ENCODE peak calls at places on chromosomes 4 and X, in seven cellular contexts. P is ELF-1, W is EH, H is astrocyte of the cerebellum, S is mammary epithelial cell, K is H54, N is DMS153. U is an unnamed sample.

GRCh38 chr4:87375719-87376291 is 15.2 kb downstream of the HSD17B11 start:
- DNase-seq in P (peak; percentile 29), W (peak; percentile 79), H (peak; percentile 67), S (peak; percentile 42), K (no peak), N (no peak), U (no peak)

GRCh38 chr4:7019367-7019766 is 23.8 kb upstream of the TADA2B start:
- DNase-seq in P (no peak), W (no peak), H (no peak), S (no peak), K (no peak), N (no peak), U (no peak)

GRCh38 chrX:114127411-114128025 is 456.4 kb upstream of the HTR2C start:
- DNase-seq in P (peak; percentile 61), W (no peak), H (no peak), S (no peak), K (no peak), N (no peak), U (no peak)

GRCh38 chrX:93594780-93595179 is 78.6 kb downstream of the NAP1L3 start:
- DNase-seq in P (no peak), W (no peak), H (no peak), S (no peak), K (no peak), N (no peak), U (no peak)

GRCh38 chrX:155662297-155662696 is 49.5 kb upstream of the TMLHE start:
- DNase-seq in P (peak; percentile 13), W (peak; percentile 11), H (no peak), S (no peak), K (no peak), N (no peak), U (no peak)

GRCh38 chr4:56684320-56684719 is 3.2 kb upstream of the HOPX start:
- DNase-seq in P (no peak), W (peak; percentile 35), H (no peak), S (peak; percentile 37), K (no peak), N (no peak), U (no peak)

GRCh38 chrX:18873189-18873791 is 110.6 kb downstream of the PHKA2 start:
- DNase-seq in P (no peak), W (peak; percentile 79), H (peak; percentile 66), S (peak; percentile 81), K (peak; percentile 15), N (no peak), U (no peak)

GRCh38 chr4:37767546-37767945 is 58.9 kb upstream of the PGM2 start:
- DNase-seq in P (no peak), W (peak; percentile 9), H (no peak), S (peak; percentile 72), K (no peak), N (peak; percentile 80), U (no peak)

GRCh38 chr4:78165758-78166157 is 108.6 kb downstream of the FRAS1 start:
- DNase-seq in P (no peak), W (no peak), H (no peak), S (no peak), K (no peak), N (no peak), U (no peak)

GRCh38 chr4:154999950-155000578 is 208.4 kb upstream of the NPY2R start:
- DNase-seq in P (no peak), W (no peak), H (no peak), S (no peak), K (no peak), N (no peak), U (no peak)

GRCh38 chr4:8238515-8239053 is 31.0 kb upstream of the HTRA3 start:
- DNase-seq in P (peak; percentile 71), W (no peak), H (no peak), S (no peak), K (no peak), N (no peak), U (no peak)

GRCh38 chr4:70138751-70139150 is 15.3 kb upstream of the PRR27 start:
- DNase-seq in P (no peak), W (no peak), H (no peak), S (no peak), K (no peak), N (no peak), U (no peak)

GRCh38 chrX:9730752-9731151 is 34.9 kb downstream of the GPR143 start:
- DNase-seq in P (no peak), W (no peak), H (no peak), S (peak; percentile 62), K (no peak), N (no peak), U (no peak)

GRCh38 chr4:25861422-25861926 is 1.3 kb downstream of the SEL1L3 start:
- DNase-seq in P (no peak), W (peak; percentile 58), H (no peak), S (no peak), K (no peak), N (no peak), U (no peak)

GRCh38 chr4:48138936-48139335 is 4.9 kb upstream of the TXK start:
- DNase-seq in P (no peak), W (no peak), H (no peak), S (no peak), K (no peak), N (no peak), U (peak; percentile 16)

GRCh38 chr4:107757860-107758476 is 37.9 kb upstream of the PAPSS1 start:
- DNase-seq in P (no peak), W (peak; percentile 43), H (peak; percentile 13), S (no peak), K (no peak), N (no peak), U (no peak)

GRCh38 chr4:8336412-8337075 is 67.0 kb downstream of the HTRA3 start:
- DNase-seq in P (no peak), W (peak; percentile 65), H (no peak), S (peak; percentile 95), K (peak; percentile 18), N (no peak), U (no peak)

GRCh38 chrX:13506574-13506973 is 62.8 kb upstream of the EGFL6 start:
- DNase-seq in P (peak; percentile 38), W (peak; percentile 50), H (peak; percentile 49), S (peak; percentile 18), K (peak; percentile 4), N (no peak), U (peak; percentile 15)

GRCh38 chr4:140137654-140138053 is 16.3 kb downstream of the MAML3 start:
- DNase-seq in P (peak; percentile 53), W (peak; percentile 9), H (no peak), S (peak; percentile 23), K (no peak), N (no peak), U (no peak)

GRCh38 chr4:4947721-4948120 is 71.5 kb downstream of the CYTL1 start:
- DNase-seq in P (no peak), W (no peak), H (no peak), S (no peak), K (no peak), N (no peak), U (no peak)

GRCh38 chrX:143853488-143853887 is 30.4 kb upstream of the UBE2NL start:
- DNase-seq in P (no peak), W (no peak), H (no peak), S (no peak), K (no peak), N (no peak), U (no peak)

GRCh38 chrX:95505721-95506120 is 1178.9 kb upstream of the DIAPH2 start:
- DNase-seq in P (peak; percentile 50), W (no peak), H (no peak), S (peak; percentile 0), K (no peak), N (no peak), U (no peak)

GRCh38 chr4:135838889-135839288 is 1637.3 kb upstream of the PABPC4L start:
- DNase-seq in P (peak; percentile 5), W (no peak), H (peak; percentile 66), S (no peak), K (no peak), N (peak; percentile 1), U (no peak)

GRCh38 chr4:48258845-48259397 is 10.7 kb downstream of the TEC start:
- DNase-seq in P (no peak), W (no peak), H (no peak), S (no peak), K (no peak), N (no peak), U (no peak)

GRCh38 chr4:77636902-77637301 is 31.3 kb downstream of the CXCL13 start:
- DNase-seq in P (no peak), W (peak; percentile 75), H (peak; percentile 47), S (peak; percentile 97), K (peak; percentile 4), N (peak; percentile 54), U (no peak)

GRCh38 chrX:132810964-132811712 is 147.3 kb downstream of the HS6ST2 start:
- DNase-seq in P (no peak), W (no peak), H (no peak), S (no peak), K (no peak), N (no peak), U (no peak)

GRCh38 chrX:153371256-153371655 is 29.9 kb downstream of the PNMA6E start:
- DNase-seq in P (no peak), W (peak; percentile 12), H (peak; percentile 20), S (no peak), K (no peak), N (no peak), U (no peak)

GRCh38 chr4:37737456-37737855 is 51.3 kb upstream of the RELL1 start:
- DNase-seq in P (no peak), W (peak; percentile 58), H (no peak), S (peak; percentile 63), K (peak; percentile 10), N (no peak), U (no peak)

GRCh38 chr4:6297266-6297815 is 27.7 kb downstream of the WFS1 start:
- DNase-seq in P (no peak), W (no peak), H (no peak), S (no peak), K (no peak), N (no peak), U (no peak)

GRCh38 chrX:6325437-6325836 is 96.8 kb upstream of the NLGN4X start:
- DNase-seq in P (no peak), W (no peak), H (no peak), S (no peak), K (no peak), N (no peak), U (no peak)

GRCh38 chrX:148774276-148774675 is 273.9 kb downstream of the AFF2 start:
- DNase-seq in P (no peak), W (no peak), H (no peak), S (no peak), K (no peak), N (no peak), U (no peak)

GRCh38 chr4:20618010-20618409 is 82.2 kb upstream of the PACRGL start:
- DNase-seq in P (no peak), W (no peak), H (no peak), S (no peak), K (no peak), N (no peak), U (no peak)

GRCh38 chr4:10115657-10116624 is 658 bp downstream of the WDR1 start:
- DNase-seq in P (peak; percentile 73), W (peak; percentile 70), H (no peak), S (peak; percentile 74), K (no peak), N (peak; percentile 22), U (peak; percentile 65)

GRCh38 chrX:110219920-110220319 is 98.0 kb downstream of the AMMECR1 start:
- DNase-seq in P (no peak), W (peak; percentile 52), H (no peak), S (peak; percentile 56), K (no peak), N (no peak), U (no peak)

GRCh38 chr4:8334786-8335460 is 65.4 kb downstream of the HTRA3 start:
- DNase-seq in P (no peak), W (no peak), H (no peak), S (no peak), K (no peak), N (no peak), U (no peak)

GRCh38 chrX:145694048-145694447 is 123.6 kb upstream of the SLITRK2 start:
- DNase-seq in P (no peak), W (no peak), H (no peak), S (no peak), K (no peak), N (no peak), U (no peak)

U was measured in GM19239.